ENCODE peak calls at places on chromosomes 3 and 15, in six cellular contexts. D is vagina, W is uterus, Q is body of pancreas, F is right lobe of liver, R is GM12892. H is an unnamed sample.

GRCh38 chr15:65791335-65792129 is 561 bp downstream of the DENND4A start:
- DNase-seq in D (no peak), W (peak), Q (peak), F (peak), R (no peak), H (peak)

GRCh38 chr3:84586427-84586826 is 372.4 kb upstream of the CADM2 start:
- DNase-seq in D (no peak), W (no peak), Q (no peak), F (no peak), R (no peak), H (no peak)

GRCh38 chr3:184737641-184738518 is 26.0 kb upstream of the MAGEF1 start:
- DNase-seq in D (peak), W (peak), Q (no peak), F (peak), R (no peak), H (no peak)

GRCh38 chr3:39443530-39443929 is 23.9 kb upstream of the MOBP start:
- DNase-seq in D (no peak), W (no peak), Q (no peak), F (no peak), R (no peak), H (no peak)

GRCh38 chr3:98326036-98326435 is 27.6 kb upstream of the OR5K4 start:
- DNase-seq in D (no peak), W (no peak), Q (no peak), F (no peak), R (no peak), H (no peak)

GRCh38 chr15:31306426-31307269 is 20.0 kb upstream of the KLF13 start:
- DNase-seq in D (no peak), W (no peak), Q (no peak), F (no peak), R (no peak), H (peak)

GRCh38 chr15:89171136-89172072 is 50.0 kb downstream of the RLBP1 start:
- DNase-seq in D (no peak), W (peak), Q (peak), F (no peak), R (no peak), H (peak)

GRCh38 chr3:195128255-195129071 is 142.5 kb downstream of the XXYLT1 start:
- DNase-seq in D (no peak), W (no peak), Q (no peak), F (no peak), R (no peak), H (no peak)

GRCh38 chr3:62558549-62559112 is 185.3 kb upstream of the FEZF2 start:
- DNase-seq in D (no peak), W (no peak), Q (peak), F (no peak), R (no peak), H (no peak)

GRCh38 chr3:129439381-129439816 is 349 bp downstream of the MBD4 start:
- DNase-seq in D (no peak), W (peak), Q (peak), F (no peak), R (peak), H (peak)

GRCh38 chr3:149654188-149654601 is 3.6 kb downstream of the WWTR1 start:
- DNase-seq in D (no peak), W (no peak), Q (no peak), F (no peak), R (no peak), H (no peak)

GRCh38 chr3:5503136-5503535 is 315.6 kb downstream of the EDEM1 start:
- DNase-seq in D (no peak), W (no peak), Q (no peak), F (no peak), R (no peak), H (no peak)

GRCh38 chr3:129122697-129123055 is 1.1 kb upstream of the RAB43 start:
- DNase-seq in D (no peak), W (peak), Q (peak), F (no peak), R (no peak), H (no peak)

GRCh38 chr3:73547427-73548036 is 77.2 kb downstream of the PDZRN3 start:
- DNase-seq in D (no peak), W (peak), Q (no peak), F (no peak), R (no peak), H (no peak)

GRCh38 chr15:73838795-73839565 is 34.4 kb upstream of the TBC1D21 start:
- DNase-seq in D (no peak), W (peak), Q (peak), F (peak), R (no peak), H (peak)

GRCh38 chr15:38509152-38509551 is 55.2 kb downstream of the FAM98B start:
- DNase-seq in D (no peak), W (no peak), Q (no peak), F (no peak), R (no peak), H (no peak)

GRCh38 chr15:67024322-67024997 is 40.9 kb upstream of the SMAD3 start:
- DNase-seq in D (peak), W (peak), Q (peak), F (peak), R (no peak), H (peak)

GRCh38 chr15:59420986-59421618 is 16.9 kb upstream of the FAM81A start:
- DNase-seq in D (no peak), W (no peak), Q (no peak), F (no peak), R (no peak), H (no peak)

GRCh38 chr15:89335289-89336041 is 841 bp upstream of the POLG start:
- DNase-seq in D (no peak), W (no peak), Q (no peak), F (no peak), R (peak), H (peak)

GRCh38 chr15:71051539-71051938 is 63.7 kb upstream of the THSD4 start:
- DNase-seq in D (no peak), W (no peak), Q (no peak), F (no peak), R (no peak), H (no peak)

GRCh38 chr3:16824085-16824696 is 60.6 kb upstream of the PLCL2 start:
- DNase-seq in D (peak), W (no peak), Q (no peak), F (no peak), R (no peak), H (no peak)

GRCh38 chr3:118734664-118735063 is 300.0 kb downstream of the IGSF11 start:
- DNase-seq in D (no peak), W (no peak), Q (peak), F (no peak), R (no peak), H (no peak)

GRCh38 chr3:112776000-112776399 is 70.7 kb downstream of the CD200R1L start:
- DNase-seq in D (no peak), W (no peak), Q (no peak), F (no peak), R (no peak), H (no peak)

GRCh38 chr15:27828721-27829120 is 270.4 kb downstream of the OCA2 start:
- DNase-seq in D (peak), W (no peak), Q (no peak), F (no peak), R (no peak), H (no peak)

GRCh38 chr3:204102-204501 is 7.5 kb downstream of the CHL1 start:
- DNase-seq in D (no peak), W (no peak), Q (no peak), F (no peak), R (no peak), H (no peak)

GRCh38 chr3:188788621-188789081 is 383.1 kb upstream of the TPRG1 start:
- DNase-seq in D (no peak), W (no peak), Q (no peak), F (no peak), R (no peak), H (no peak)

GRCh38 chr3:172330413-172330812 is 117.8 kb downstream of the GHSR start:
- DNase-seq in D (no peak), W (no peak), Q (no peak), F (no peak), R (no peak), H (no peak)

GRCh38 chr3:16767006-16767405 is 117.7 kb upstream of the PLCL2 start:
- DNase-seq in D (no peak), W (no peak), Q (no peak), F (no peak), R (no peak), H (no peak)

GRCh38 chr3:43638594-43639447 is 17.0 kb upstream of the ANO10 start:
- DNase-seq in D (no peak), W (no peak), Q (peak), F (no peak), R (no peak), H (no peak)

DNA sequence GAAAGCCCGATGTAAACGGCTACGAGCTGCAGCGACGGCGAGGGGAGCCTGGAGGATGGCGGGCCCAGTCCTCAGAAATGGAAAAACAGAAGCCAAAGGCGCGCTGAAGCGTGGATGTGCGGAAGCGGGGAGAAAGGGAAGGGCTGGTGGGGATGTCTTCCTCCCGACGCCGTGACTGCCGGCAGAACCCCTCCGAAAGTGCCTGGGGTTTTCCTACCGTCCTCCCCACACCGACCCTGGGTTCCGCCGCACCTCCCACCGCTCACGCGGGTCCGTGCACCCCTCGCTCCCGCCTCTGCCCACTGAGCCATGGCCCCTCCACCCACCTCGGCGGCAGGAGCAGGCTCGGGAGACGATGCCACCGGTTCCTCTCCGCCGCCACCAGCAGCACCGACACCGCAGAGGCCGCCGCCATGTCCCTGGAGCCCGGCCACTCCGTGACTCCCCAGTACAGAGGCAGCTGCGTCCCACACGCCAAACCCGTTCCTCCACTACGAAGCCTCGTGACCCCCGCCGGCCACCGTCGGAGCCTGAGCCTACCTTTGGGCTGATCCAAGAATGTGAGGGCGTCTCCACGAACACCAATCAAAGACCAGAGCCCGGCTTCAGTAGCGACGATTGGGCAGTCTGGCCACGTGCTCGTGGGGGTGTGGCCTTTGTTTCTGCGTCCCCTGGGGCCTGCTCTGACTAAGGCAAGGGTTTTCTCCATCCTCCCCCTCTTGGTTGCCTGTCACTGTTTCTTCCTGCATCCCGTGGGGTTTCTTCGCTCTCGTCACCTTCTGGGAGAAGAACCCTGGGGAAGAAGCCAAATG is at the start of gene MCCC1:
- DNase-seq in D (peak), W (peak), Q (peak), F (peak), R (peak), H (peak)
- TF ChIP-seq POLR2A in D (peak), W (peak), Q (peak), F (peak), R (peak), H (peak)

GRCh38 chr15:72222433-72222832 is 8.6 kb downstream of the PKM start:
- DNase-seq in D (no peak), W (no peak), Q (no peak), F (no peak), R (no peak), H (peak)
- TF ChIP-seq POLR2A in D (no peak), W (no peak), Q (no peak), F (no peak), R (peak), H (peak)

DNA sequence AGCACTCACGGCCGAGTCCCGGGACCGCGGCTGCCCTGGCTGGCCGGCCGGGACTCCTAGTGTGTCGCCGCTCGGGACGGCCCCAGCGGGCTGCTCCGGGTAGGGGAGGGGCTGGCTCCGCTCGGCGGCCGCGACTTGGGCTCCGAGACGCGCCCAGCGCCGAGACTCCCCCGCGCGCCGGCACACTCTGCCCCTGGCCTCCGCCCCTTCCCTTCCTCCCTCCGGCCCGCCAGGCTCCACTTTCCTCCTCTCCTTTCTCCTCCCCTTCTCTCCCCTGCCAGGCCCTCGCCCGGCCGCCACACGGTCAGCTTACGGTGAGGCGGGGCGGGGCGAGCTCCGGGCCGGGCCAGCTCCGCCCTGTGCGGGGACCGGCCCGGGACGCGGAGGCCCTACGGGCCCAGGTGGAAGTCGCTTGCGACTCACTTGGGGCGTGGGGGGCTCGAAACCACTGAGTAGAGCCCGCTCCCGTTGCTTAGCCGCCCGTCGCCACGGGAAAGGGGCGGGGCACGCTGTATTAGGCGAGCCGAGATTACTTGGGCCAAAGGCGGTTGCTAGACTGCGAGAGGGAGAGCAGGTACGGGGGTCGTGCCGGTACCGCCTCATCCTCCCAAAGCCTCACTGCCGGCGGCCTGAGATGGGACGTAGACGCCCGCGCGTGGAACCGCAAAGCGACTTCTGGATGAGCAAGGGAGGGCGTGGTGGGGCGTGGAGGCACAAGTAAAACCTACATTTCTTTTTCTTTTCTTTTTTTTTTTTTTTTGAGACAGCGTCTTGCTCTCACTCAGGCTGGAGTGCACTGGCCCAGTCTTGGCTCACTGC is at the start of gene ITGB5:
- DNase-seq in D (no peak), W (peak), Q (peak), F (peak), R (peak), H (peak)
- TF ChIP-seq POLR2A in D (peak), W (peak), Q (peak), F (peak), R (no peak), H (peak)

GRCh38 chr3:3907023-3907422 is 107.8 kb downstream of the LRRN1 start:
- DNase-seq in D (no peak), W (no peak), Q (no peak), F (no peak), R (no peak), H (no peak)
- TF ChIP-seq POLR2A in D (no peak), W (no peak), Q (no peak), F (no peak), R (no peak), H (no peak)

DNA sequence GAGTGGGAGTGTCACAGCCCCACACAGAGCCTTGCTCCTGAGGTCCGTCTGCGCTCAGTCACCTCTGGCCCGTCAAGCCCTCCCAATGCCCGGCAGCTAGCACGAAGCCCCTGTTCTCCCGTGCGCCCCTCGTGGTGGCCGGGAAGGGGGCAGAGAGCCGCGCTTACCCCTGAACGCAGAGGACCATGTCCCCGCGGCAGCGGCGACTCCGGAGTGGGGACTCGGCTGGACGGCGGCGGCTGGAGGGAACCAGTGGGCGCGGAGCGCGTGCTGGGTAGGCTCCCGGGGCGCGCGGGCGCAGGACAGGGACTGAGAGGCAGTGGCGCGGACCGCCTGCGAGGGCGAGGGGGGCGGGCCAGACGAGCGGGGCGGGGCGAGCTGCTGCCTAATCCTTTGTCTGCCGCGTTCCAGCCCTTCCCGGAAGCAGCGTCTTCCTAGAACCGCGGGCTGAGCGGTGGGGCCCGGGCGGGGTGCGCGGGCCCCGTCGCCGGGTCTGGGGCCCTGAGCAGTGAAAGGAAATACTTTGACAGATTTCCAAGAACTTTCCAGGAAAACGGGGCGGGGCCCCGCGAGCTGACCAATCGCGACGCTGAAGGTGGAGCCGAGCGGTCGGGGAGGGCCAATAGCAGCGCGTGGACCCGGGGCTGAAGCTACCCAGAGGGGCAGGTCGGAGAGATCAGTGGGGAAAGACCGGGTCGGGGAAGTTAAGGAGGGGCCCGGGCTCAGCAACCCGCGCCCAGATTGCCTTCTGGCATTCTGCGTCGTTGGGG is at the start of gene CISH:
- DNase-seq in D (peak), W (peak), Q (peak), F (peak), R (peak), H (peak)
- TF ChIP-seq POLR2A in D (peak), W (peak), Q (peak), F (peak), R (peak), H (peak)

GRCh38 chr3:186783731-186784515 is 546 bp downstream of the EIF4A2 start:
- DNase-seq in D (peak), W (peak), Q (peak), F (peak), R (peak), H (peak)
- TF ChIP-seq POLR2A in D (peak), W (peak), Q (no peak), F (no peak), R (peak), H (peak)